ENCODE peak calls at places on chromosome 16, in ten cellular contexts. Z is tibial artery, Q is neural progenitor cell, D is BJ, J is breast epithelium, X is epithelial cell of esophagus, O is tibial nerve, E is GM23248, L is H7, Y is psoas muscle. T is an unnamed sample.

GRCh38 chr16:64122177-64122576 is 999.7 kb downstream of the CDH11 start:
- DNase-seq in O (no peak), Y (no peak), Q (no peak), Z (no peak), X (no peak), L (no peak), E (no peak), J (no peak), D (peak), T (no peak)

GRCh38 chr16:84055366-84055765 is 12.8 kb upstream of the SLC38A8 start:
- DNase-seq in X (no peak), L (no peak), Y (peak), Z (no peak), E (no peak), Q (no peak), O (no peak), J (no peak), D (no peak), T (no peak)

GRCh38 chr16:17483266-17483864 is 12.6 kb upstream of the XYLT1 start:
- DNase-seq in E (no peak), Q (no peak), X (no peak), O (no peak), Z (no peak), L (no peak), D (no peak), J (no peak), Y (no peak), T (no peak)

GRCh38 chr16:85555549-85556455 is 57.3 kb upstream of the GSE1 start:
- DNase-seq in Y (no peak), X (no peak), J (no peak), D (no peak), Z (peak), Q (no peak), O (peak), L (no peak), E (peak), T (no peak)

GRCh38 chr16:22300427-22301071 is 3.3 kb downstream of the POLR3E start:
- DNase-seq in E (peak), Y (peak), J (no peak), Q (peak), D (no peak), Z (no peak), X (peak), L (peak), O (peak), T (no peak)

GRCh38 chr16:77898671-77899211 is 110.4 kb downstream of the VAT1L start:
- DNase-seq in E (peak), O (no peak), L (no peak), Y (no peak), Q (no peak), J (no peak), Z (no peak), D (no peak), X (no peak), T (no peak)

GRCh38 chr16:88602091-88602490 is 31.9 kb downstream of the ZC3H18 start:
- DNase-seq in E (no peak), Q (no peak), J (no peak), D (no peak), Y (no peak), O (no peak), L (no peak), X (no peak), Z (no peak), T (no peak)

GRCh38 chr16:17467923-17468540 is 2.7 kb downstream of the XYLT1 start:
- DNase-seq in L (peak), Z (peak), X (no peak), Q (peak), E (peak), Y (peak), O (peak), D (no peak), J (peak), T (peak)

GRCh38 chr16:13793788-13794461 is 126.0 kb upstream of the ERCC4 start:
- DNase-seq in D (no peak), O (no peak), Z (peak), X (no peak), Q (no peak), E (no peak), L (no peak), J (no peak), Y (no peak), T (no peak)

GRCh38 chr16:83447560-83447959 is 360.2 kb upstream of the HSBP1 start:
- DNase-seq in Q (no peak), Z (no peak), L (no peak), X (no peak), D (no peak), O (no peak), J (no peak), Y (no peak), E (no peak), T (no peak)

GRCh38 chr16:76653390-76654026 is 376.3 kb downstream of the CNTNAP4 start:
- DNase-seq in Q (peak), Y (no peak), Z (no peak), D (no peak), X (peak), J (no peak), L (no peak), O (no peak), E (peak), T (no peak)

GRCh38 chr16:48361012-48361411 is 24.2 kb downstream of the SIAH1 start:
- DNase-seq in X (no peak), E (no peak), J (no peak), O (no peak), Z (no peak), Q (no peak), D (no peak), Y (no peak), L (no peak), T (no peak)

GRCh38 chr16:23826528-23827244 is 9.1 kb upstream of the PRKCB start:
- DNase-seq in D (no peak), Q (no peak), X (no peak), Y (no peak), O (no peak), Z (no peak), J (no peak), E (no peak), L (no peak), T (no peak)

GRCh38 chr16:62079236-62079635 is 43.0 kb upstream of the CDH8 start:
- DNase-seq in J (no peak), Q (no peak), Z (no peak), Y (no peak), E (peak), O (no peak), D (no peak), L (no peak), X (peak), T (no peak)

GRCh38 chr16:75550211-75550662 is 5.8 kb downstream of the TMEM231 start:
- DNase-seq in Y (no peak), X (peak), L (peak), O (peak), Q (peak), J (peak), D (no peak), E (peak), Z (peak), T (no peak)
- H3K4me3 ChIP-seq in Y (no peak), X (peak), L (no peak), O (no peak), Q (no peak), J (peak), D (no peak), E (no peak), Z (no peak), T (no peak)

GRCh38 chr16:70392606-70393005 is 45.9 kb downstream of the DDX19A start:
- DNase-seq in Y (no peak), L (no peak), J (no peak), Q (no peak), X (no peak), Z (no peak), E (no peak), D (no peak), O (no peak), T (no peak)

GRCh38 chr16:70391446-70391845 is 44.7 kb downstream of the DDX19A start:
- DNase-seq in L (no peak), D (no peak), Z (no peak), O (no peak), Y (no peak), E (no peak), Q (no peak), X (no peak), J (no peak), T (no peak)

GRCh38 chr16:70390774-70391173 is 44.1 kb downstream of the DDX19A start:
- DNase-seq in Q (no peak), J (no peak), O (no peak), Z (no peak), X (peak), E (no peak), Y (no peak), D (no peak), L (no peak), T (no peak)

GRCh38 chr16:70394853-70395252 is 44.0 kb downstream of the ST3GAL2 start:
- DNase-seq in O (no peak), D (no peak), Y (no peak), J (no peak), L (no peak), Q (no peak), Z (no peak), X (no peak), E (no peak), T (no peak)

GRCh38 chr16:70391881-70392481 is 45.3 kb downstream of the DDX19A start:
- DNase-seq in O (peak), Q (no peak), Y (peak), E (peak), L (no peak), D (peak), J (no peak), Z (peak), X (peak), T (no peak)
- H3K4me3 ChIP-seq in O (no peak), Q (no peak), Y (no peak), E (no peak), L (no peak), D (no peak), J (no peak), Z (no peak), X (no peak), T (no peak)

DNA sequence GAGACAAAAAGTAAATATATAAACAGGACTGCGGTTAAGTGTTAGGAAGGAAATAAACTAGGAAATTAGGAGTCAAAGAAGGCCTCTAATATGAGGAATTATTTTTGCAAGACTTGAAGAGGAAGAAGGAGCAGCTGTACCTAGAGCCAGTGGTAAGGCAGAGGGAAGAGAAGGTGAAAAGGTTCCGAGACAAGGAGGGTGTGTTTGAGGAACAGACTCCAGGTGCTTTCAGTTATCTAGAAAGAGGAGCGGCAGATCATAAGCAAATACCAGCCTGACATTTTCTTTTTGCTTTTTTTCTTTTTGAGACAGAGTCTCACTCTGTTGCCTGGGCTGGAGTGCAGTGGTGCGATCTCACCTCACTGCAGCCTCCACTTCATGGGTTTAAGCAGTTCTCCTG is 61.0 kb downstream of the CHD9 start:
- DNase-seq in D (no peak), E (no peak), Q (no peak), O (no peak), Y (no peak), X (no peak), Z (no peak), J (no peak), L (no peak), T (no peak)
- H3K4me3 ChIP-seq in D (no peak), E (no peak), Q (no peak), O (no peak), Y (no peak), X (no peak), Z (no peak), J (no peak), L (no peak), T (no peak)

GRCh38 chr16:69448470-69449193 is 24.2 kb downstream of the CYB5B start:
- DNase-seq in Q (no peak), D (no peak), O (no peak), E (peak), X (no peak), J (no peak), Y (no peak), L (no peak), Z (no peak), T (no peak)

GRCh38 chr16:69440236-69440635 is 15.8 kb downstream of the CYB5B start:
- DNase-seq in X (no peak), J (no peak), Y (no peak), D (no peak), E (no peak), O (no peak), Z (no peak), Q (no peak), L (no peak), T (no peak)

GRCh38 chr16:69443809-69444611 is 19.6 kb downstream of the CYB5B start:
- DNase-seq in O (peak), Q (no peak), E (peak), D (no peak), L (no peak), Z (no peak), X (peak), J (no peak), Y (peak), T (no peak)

DNA sequence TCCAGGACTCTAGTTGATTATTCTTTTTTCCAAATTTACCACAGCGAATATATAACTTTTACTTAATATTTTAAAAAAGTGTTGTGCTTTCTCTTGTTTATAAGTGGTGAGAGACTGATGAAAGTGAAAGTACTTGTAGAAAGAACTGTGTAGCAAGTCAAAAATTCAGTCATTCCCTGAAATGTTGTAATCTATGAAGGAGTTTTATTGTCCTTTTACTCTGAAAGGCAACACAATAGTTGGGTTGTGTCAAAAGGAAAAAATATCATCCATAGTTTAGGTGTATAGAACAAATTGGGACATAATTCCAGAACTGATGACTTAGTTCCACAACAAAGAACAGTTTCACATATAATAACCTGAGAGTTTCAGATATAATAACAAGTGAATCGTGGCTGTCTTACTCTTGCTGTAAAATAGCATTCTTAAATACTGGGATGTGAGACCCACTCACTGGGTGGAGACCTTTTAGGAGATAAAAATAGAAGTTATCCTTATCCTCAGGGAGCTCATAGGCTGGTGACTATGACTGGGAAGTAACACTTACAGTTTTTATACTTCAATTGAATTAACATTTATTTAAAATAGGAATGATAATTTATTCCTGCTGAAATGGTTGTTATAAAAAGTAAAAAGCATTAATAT is 20.6 kb downstream of the CYB5B start:
- DNase-seq in Y (no peak), Z (no peak), O (no peak), E (peak), D (no peak), L (no peak), Q (no peak), J (no peak), X (no peak), T (no peak)
- H3K4me3 ChIP-seq in Y (peak), Z (peak), O (peak), E (peak), D (peak), L (no peak), Q (no peak), J (peak), X (no peak), T (peak)

DNA sequence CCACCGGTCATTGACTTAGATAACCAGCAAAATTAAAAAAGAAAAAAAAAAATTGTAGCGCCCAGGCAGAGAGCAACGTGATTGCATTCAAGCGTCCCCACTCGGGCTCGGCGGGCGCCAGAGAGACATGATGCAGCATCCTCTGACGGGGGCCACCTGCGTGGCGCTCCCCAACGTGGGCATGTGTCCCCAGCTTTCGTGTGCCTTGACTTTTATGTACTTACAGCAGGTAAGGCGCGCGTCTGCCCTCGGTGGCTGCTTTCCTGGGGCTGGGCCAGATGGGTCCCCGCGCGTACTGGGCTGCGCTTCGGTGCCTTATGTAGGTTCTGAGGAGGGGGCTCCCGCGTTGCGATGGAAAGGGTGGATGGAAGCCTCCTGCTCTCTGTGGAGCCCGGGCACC is 28.4 kb upstream of the RBFOX1 start:
- DNase-seq in O (no peak), D (no peak), L (peak), E (no peak), Q (peak), Y (no peak), Z (no peak), J (no peak), X (no peak), T (no peak)
- H3K4me3 ChIP-seq in O (no peak), D (no peak), L (peak), E (no peak), Q (peak), Y (peak), Z (no peak), J (no peak), X (no peak), T (no peak)

GRCh38 chr16:19804538-19805323 is 79.9 kb downstream of the GPRC5B start:
- DNase-seq in O (peak), E (no peak), D (no peak), J (peak), Q (peak), Z (peak), Y (peak), X (peak), L (peak), T (no peak)
- H3K4me3 ChIP-seq in O (no peak), E (no peak), D (no peak), J (no peak), Q (no peak), Z (no peak), Y (no peak), X (no peak), L (no peak), T (no peak)

GRCh38 chr16:28866454-28866804 is 2.8 kb downstream of the SH2B1 start:
- DNase-seq in O (no peak), X (no peak), Y (no peak), L (no peak), J (no peak), Z (no peak), D (no peak), E (no peak), Q (no peak), T (no peak)

GRCh38 chr16:28867241-28867640 is 3.6 kb downstream of the SH2B1 start:
- DNase-seq in O (no peak), Q (no peak), Y (no peak), L (no peak), E (no peak), D (no peak), X (no peak), J (no peak), Z (no peak), T (no peak)

GRCh38 chr16:28865722-28866453 is 2.2 kb downstream of the SH2B1 start:
- DNase-seq in Y (no peak), Z (no peak), X (no peak), O (no peak), D (no peak), Q (no peak), L (peak), J (no peak), E (no peak), T (no peak)

GRCh38 chr16:28863929-28864886 is 565 bp downstream of the SH2B1 start:
- DNase-seq in J (no peak), Y (no peak), O (peak), Q (peak), D (no peak), Z (no peak), X (no peak), E (peak), L (no peak), T (no peak)

GRCh38 chr16:28865289-28865688 is 1.6 kb downstream of the SH2B1 start:
- DNase-seq in Z (no peak), Y (no peak), D (no peak), J (no peak), L (no peak), X (no peak), O (no peak), Q (no peak), E (no peak), T (no peak)
- H3K4me3 ChIP-seq in Z (no peak), Y (peak), D (no peak), J (no peak), L (no peak), X (no peak), O (no peak), Q (no peak), E (peak), T (no peak)

DNA sequence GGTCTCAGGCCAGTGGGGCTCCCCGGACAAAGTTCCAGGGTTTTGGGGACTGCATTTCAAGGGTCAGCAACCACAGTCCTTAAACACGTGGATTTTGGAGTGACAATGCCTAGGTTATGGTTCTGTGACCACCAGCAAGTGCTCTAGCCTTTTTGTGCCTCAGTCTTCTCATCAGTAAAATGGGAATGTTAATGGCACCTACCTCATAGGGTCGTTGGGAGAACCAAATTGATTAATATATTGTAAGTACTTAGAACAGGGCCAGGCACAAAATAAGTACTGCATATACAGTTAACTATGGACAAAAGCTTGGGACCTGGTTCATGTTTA is 13.8 kb downstream of the IL4R start:
- DNase-seq in X (no peak), Y (no peak), L (no peak), D (no peak), O (no peak), J (no peak), Z (no peak), E (no peak), Q (no peak), T (no peak)
- H3K4me3 ChIP-seq in X (no peak), Y (no peak), L (no peak), D (no peak), O (no peak), J (peak), Z (no peak), E (no peak), Q (no peak), T (peak)

GRCh38 chr16:66458292-66458691 is 31.2 kb downstream of the BEAN1 start:
- DNase-seq in Y (no peak), L (no peak), Q (no peak), J (no peak), X (no peak), Z (no peak), D (no peak), E (no peak), O (no peak), T (no peak)
- H3K4me3 ChIP-seq in Y (no peak), L (no peak), Q (no peak), J (no peak), X (no peak), Z (no peak), D (no peak), E (no peak), O (no peak), T (no peak)